ENCODE peak calls at places on chromosomes 13 and 19, in five cellular contexts. One of them, this sample, is unnamed.

GRCh38 chr13:59360108-59360507 is 803.6 kb downstream of the DIAPH3 start:
- DNase-seq in breast epithelium: no peak
- DNase-seq in neural crest cell: no peak
- DNase-seq in astrocyte of the spinal cord: no peak
- DNase-seq in heart left ventricle: no peak
- DNase-seq in this sample: no peak

GRCh38 chr19:35236638-35237400 is 8.3 kb upstream of the FAM187B start:
- DNase-seq in breast epithelium: no peak
- DNase-seq in neural crest cell: no peak
- DNase-seq in astrocyte of the spinal cord: no peak
- DNase-seq in heart left ventricle: no peak
- DNase-seq in this sample: no peak

GRCh38 chr13:94455414-94455813 is 24.1 kb downstream of the DCT start:
- DNase-seq in breast epithelium: no peak
- DNase-seq in neural crest cell: no peak
- DNase-seq in astrocyte of the spinal cord: no peak
- DNase-seq in heart left ventricle: no peak
- DNase-seq in this sample: no peak

GRCh38 chr19:39916236-39916635 is 18.2 kb downstream of the FCGBP start:
- DNase-seq in breast epithelium: no peak
- DNase-seq in neural crest cell: no peak
- DNase-seq in astrocyte of the spinal cord: no peak
- DNase-seq in heart left ventricle: no peak
- DNase-seq in this sample: no peak

GRCh38 chr19:1082928-1083816 is 12.0 kb downstream of the POLR2E start:
- DNase-seq in breast epithelium: no peak
- DNase-seq in neural crest cell: no peak
- DNase-seq in astrocyte of the spinal cord: no peak
- DNase-seq in heart left ventricle: no peak
- DNase-seq in this sample: no peak

GRCh38 chr13:32902898-32903297 is 113.3 kb upstream of the KL start:
- DNase-seq in breast epithelium: no peak
- DNase-seq in neural crest cell: no peak
- DNase-seq in astrocyte of the spinal cord: peak
- DNase-seq in heart left ventricle: peak
- DNase-seq in this sample: peak

GRCh38 chr19:39825093-39825463 is 8.9 kb downstream of the DYRK1B start:
- DNase-seq in breast epithelium: no peak
- DNase-seq in neural crest cell: no peak
- DNase-seq in astrocyte of the spinal cord: no peak
- DNase-seq in heart left ventricle: no peak
- DNase-seq in this sample: no peak

GRCh38 chr19:35879770-35880317 is 11.5 kb downstream of the APLP1 start:
- DNase-seq in breast epithelium: peak
- DNase-seq in neural crest cell: peak
- DNase-seq in astrocyte of the spinal cord: peak
- DNase-seq in heart left ventricle: peak
- DNase-seq in this sample: peak

GRCh38 chr19:44076325-44076724 is 4.4 kb downstream of the ZNF284 start:
- DNase-seq in breast epithelium: no peak
- DNase-seq in neural crest cell: no peak
- DNase-seq in astrocyte of the spinal cord: no peak
- DNase-seq in heart left ventricle: no peak
- DNase-seq in this sample: no peak

GRCh38 chr13:95117092-95117491 is 184.2 kb downstream of the ABCC4 start:
- DNase-seq in breast epithelium: no peak
- DNase-seq in neural crest cell: no peak
- DNase-seq in astrocyte of the spinal cord: no peak
- DNase-seq in heart left ventricle: no peak
- DNase-seq in this sample: no peak

GRCh38 chr19:48735031-48735615 is 5.3 kb downstream of the RASIP1 start:
- DNase-seq in breast epithelium: no peak
- DNase-seq in neural crest cell: peak
- DNase-seq in astrocyte of the spinal cord: peak
- DNase-seq in heart left ventricle: no peak
- DNase-seq in this sample: no peak

GRCh38 chr19:33175886-33176669 is 18.1 kb upstream of the LRP3 start:
- DNase-seq in breast epithelium: no peak
- DNase-seq in neural crest cell: no peak
- DNase-seq in astrocyte of the spinal cord: peak
- DNase-seq in heart left ventricle: no peak
- DNase-seq in this sample: peak

GRCh38 chr19:17883627-17884413 is 12.1 kb downstream of the SLC5A5 start:
- DNase-seq in breast epithelium: no peak
- DNase-seq in neural crest cell: no peak
- DNase-seq in astrocyte of the spinal cord: no peak
- DNase-seq in heart left ventricle: no peak
- DNase-seq in this sample: no peak

GRCh38 chr13:91904005-91904404 is 505.6 kb downstream of the GPC5 start:
- DNase-seq in breast epithelium: no peak
- DNase-seq in neural crest cell: no peak
- DNase-seq in astrocyte of the spinal cord: no peak
- DNase-seq in heart left ventricle: no peak
- DNase-seq in this sample: no peak

GRCh38 chr13:106569233-106570095 is 1.5 kb upstream of the ARGLU1 start:
- DNase-seq in breast epithelium: no peak
- DNase-seq in neural crest cell: no peak
- DNase-seq in astrocyte of the spinal cord: no peak
- DNase-seq in heart left ventricle: no peak
- DNase-seq in this sample: no peak

GRCh38 chr19:2260341-2260751 is 4.1 kb upstream of the JSRP1 start:
- DNase-seq in breast epithelium: no peak
- DNase-seq in neural crest cell: no peak
- DNase-seq in astrocyte of the spinal cord: no peak
- DNase-seq in heart left ventricle: no peak
- DNase-seq in this sample: no peak

GRCh38 chr19:48441360-48442050 is 4.3 kb upstream of the GRWD1 start:
- DNase-seq in breast epithelium: no peak
- DNase-seq in neural crest cell: no peak
- DNase-seq in astrocyte of the spinal cord: no peak
- DNase-seq in heart left ventricle: no peak
- DNase-seq in this sample: no peak

GRCh38 chr19:48962029-48962848 is 2.9 kb upstream of the FTL start:
- DNase-seq in breast epithelium: no peak
- DNase-seq in neural crest cell: no peak
- DNase-seq in astrocyte of the spinal cord: no peak
- DNase-seq in heart left ventricle: peak
- DNase-seq in this sample: peak

GRCh38 chr13:42930136-42930535 is 61.9 kb downstream of the EPSTI1 start:
- DNase-seq in breast epithelium: no peak
- DNase-seq in neural crest cell: no peak
- DNase-seq in astrocyte of the spinal cord: no peak
- DNase-seq in heart left ventricle: no peak
- DNase-seq in this sample: no peak

GRCh38 chr19:681638-682037 is 5.4 kb downstream of the FSTL3 start:
- DNase-seq in breast epithelium: no peak
- DNase-seq in neural crest cell: no peak
- DNase-seq in astrocyte of the spinal cord: no peak
- DNase-seq in heart left ventricle: no peak
- DNase-seq in this sample: no peak

GRCh38 chr13:60790620-60791019 is 393.6 kb downstream of the TDRD3 start:
- DNase-seq in breast epithelium: no peak
- DNase-seq in neural crest cell: no peak
- DNase-seq in astrocyte of the spinal cord: no peak
- DNase-seq in heart left ventricle: no peak
- DNase-seq in this sample: no peak

GRCh38 chr13:98918771-98919170 is 59.1 kb downstream of the DOCK9 start:
- DNase-seq in breast epithelium: no peak
- DNase-seq in neural crest cell: no peak
- DNase-seq in astrocyte of the spinal cord: no peak
- DNase-seq in heart left ventricle: no peak
- DNase-seq in this sample: no peak

GRCh38 chr13:65378943-65379519 is 1851.1 kb downstream of the PCDH9 start:
- DNase-seq in breast epithelium: no peak
- DNase-seq in neural crest cell: no peak
- DNase-seq in astrocyte of the spinal cord: peak
- DNase-seq in heart left ventricle: no peak
- DNase-seq in this sample: no peak

GRCh38 chr13:31908696-31909386 is 122.7 kb upstream of the FRY start:
- DNase-seq in breast epithelium: no peak
- DNase-seq in neural crest cell: no peak
- DNase-seq in astrocyte of the spinal cord: no peak
- DNase-seq in heart left ventricle: no peak
- DNase-seq in this sample: no peak

GRCh38 chr19:1851581-1852293 is 3.5 kb upstream of the REXO1 start:
- DNase-seq in breast epithelium: no peak
- DNase-seq in neural crest cell: no peak
- DNase-seq in astrocyte of the spinal cord: no peak
- DNase-seq in heart left ventricle: peak
- DNase-seq in this sample: no peak

GRCh38 chr13:74825170-74825948 is 656.6 kb downstream of the TBC1D4 start:
- DNase-seq in breast epithelium: no peak
- DNase-seq in neural crest cell: no peak
- DNase-seq in astrocyte of the spinal cord: peak
- DNase-seq in heart left ventricle: no peak
- DNase-seq in this sample: no peak

GRCh38 chr13:90884066-90884465 is 463.4 kb upstream of the MIR17HG start:
- DNase-seq in breast epithelium: no peak
- DNase-seq in neural crest cell: no peak
- DNase-seq in astrocyte of the spinal cord: no peak
- DNase-seq in heart left ventricle: no peak
- DNase-seq in this sample: no peak

DNA sequence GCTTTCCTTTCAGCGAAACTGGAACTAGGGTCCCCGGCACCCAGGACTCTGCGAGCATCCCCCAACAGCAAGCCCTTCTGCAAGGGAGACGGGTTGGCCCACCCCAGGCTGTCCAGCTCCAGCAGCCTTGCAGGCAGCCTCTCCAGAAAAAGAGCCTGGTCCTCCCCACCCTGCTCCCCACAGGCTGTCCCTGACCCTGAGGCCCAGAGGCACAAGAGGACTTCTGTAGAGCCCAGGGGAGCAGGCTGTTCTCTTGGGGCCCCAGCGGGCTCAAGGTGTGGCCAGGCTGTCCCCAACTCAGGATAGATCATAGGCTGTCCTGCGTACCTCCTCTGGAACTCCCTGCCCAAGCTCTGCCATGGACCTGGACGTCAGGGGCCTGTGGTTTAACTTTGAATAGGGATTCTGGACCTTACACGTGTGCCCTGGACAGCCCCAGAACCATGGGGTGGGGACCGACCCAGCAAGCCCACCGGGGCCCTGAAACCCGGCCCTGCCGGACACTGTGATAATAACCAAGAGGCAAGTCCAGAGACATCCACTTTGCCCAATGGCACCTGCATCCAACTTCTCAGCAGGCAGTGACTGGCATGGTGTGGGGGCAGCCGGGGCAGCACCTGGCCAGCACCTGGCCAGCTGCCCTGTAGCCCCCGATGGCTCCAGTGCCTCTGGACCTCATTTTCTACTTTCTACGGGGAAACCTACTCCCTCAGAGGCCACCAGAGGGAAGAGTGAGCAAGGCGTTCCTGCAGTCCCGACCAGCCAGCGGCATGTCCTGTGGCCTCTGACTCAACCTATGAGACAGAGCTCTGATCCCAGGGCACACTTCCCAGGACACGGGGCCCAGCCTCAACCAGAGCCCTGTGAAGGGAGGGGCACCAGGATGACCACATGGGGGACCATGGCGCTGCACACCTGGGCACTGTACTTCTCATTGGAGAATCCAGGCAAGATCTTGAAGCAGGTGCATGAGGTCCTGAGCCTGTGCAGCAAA is 50.9 kb upstream of the TPM4 start:
- DNase-seq in breast epithelium: peak
- DNase-seq in neural crest cell: no peak
- DNase-seq in astrocyte of the spinal cord: peak
- DNase-seq in heart left ventricle: no peak
- DNase-seq in this sample: no peak
- TF ChIP-seq CTCF in breast epithelium: peak
- TF ChIP-seq CTCF in neural crest cell: peak
- TF ChIP-seq CTCF in astrocyte of the spinal cord: peak
- TF ChIP-seq CTCF in heart left ventricle: peak
- TF ChIP-seq CTCF in this sample: no peak

DNA sequence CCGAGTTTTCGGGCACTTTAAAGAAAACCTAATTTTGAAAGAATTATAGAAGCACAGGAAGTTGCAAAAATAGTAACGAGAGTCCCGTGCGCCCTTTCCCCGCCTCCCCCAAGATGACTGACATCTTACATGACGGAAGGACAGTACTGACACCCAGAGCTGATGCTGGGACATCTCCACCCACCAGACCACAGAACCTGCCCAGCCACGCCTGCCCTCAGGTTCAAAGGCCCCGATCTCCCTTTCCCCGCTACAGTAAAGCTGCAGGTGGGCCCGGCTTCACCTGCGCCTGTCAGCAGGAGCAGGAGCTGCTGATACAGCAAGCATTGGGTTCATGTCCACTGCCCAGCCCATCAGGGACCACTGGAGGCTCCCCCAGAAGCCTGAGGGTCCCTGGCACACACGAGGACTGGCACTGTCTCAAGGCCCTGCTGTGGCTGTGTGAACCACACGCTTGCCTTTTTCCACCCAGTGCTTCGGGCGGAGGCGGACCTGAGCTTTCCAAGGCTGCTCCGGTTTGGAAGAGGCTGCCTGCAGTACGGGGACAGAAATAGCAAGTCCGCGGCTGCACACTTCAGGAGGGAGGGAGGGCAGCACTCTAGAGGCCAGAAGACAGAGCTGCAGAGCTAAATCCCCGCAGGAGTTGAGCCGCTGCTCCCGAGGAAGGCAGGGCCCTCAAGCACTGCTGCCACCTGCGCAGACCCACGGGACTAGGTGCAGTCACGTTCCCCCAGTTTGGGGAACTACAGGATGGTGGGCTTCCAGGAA is 8.7 kb downstream of the MAP2K2 start:
- DNase-seq in breast epithelium: no peak
- DNase-seq in neural crest cell: no peak
- DNase-seq in astrocyte of the spinal cord: no peak
- DNase-seq in heart left ventricle: no peak
- DNase-seq in this sample: no peak
- TF ChIP-seq CTCF in breast epithelium: no peak
- TF ChIP-seq CTCF in neural crest cell: no peak
- TF ChIP-seq CTCF in astrocyte of the spinal cord: no peak
- TF ChIP-seq CTCF in heart left ventricle: peak
- TF ChIP-seq CTCF in this sample: no peak

GRCh38 chr13:30255696-30256095 is 51.7 kb downstream of the KATNAL1 start:
- DNase-seq in breast epithelium: no peak
- DNase-seq in neural crest cell: no peak
- DNase-seq in astrocyte of the spinal cord: no peak
- DNase-seq in heart left ventricle: no peak
- DNase-seq in this sample: no peak
- TF ChIP-seq CTCF in breast epithelium: no peak
- TF ChIP-seq CTCF in neural crest cell: no peak
- TF ChIP-seq CTCF in astrocyte of the spinal cord: no peak
- TF ChIP-seq CTCF in heart left ventricle: peak
- TF ChIP-seq CTCF in this sample: peak

GRCh38 chr19:50720181-50720920 is 749 bp upstream of the SHANK1 start:
- DNase-seq in breast epithelium: no peak
- DNase-seq in neural crest cell: no peak
- DNase-seq in astrocyte of the spinal cord: no peak
- DNase-seq in heart left ventricle: no peak
- DNase-seq in this sample: no peak

GRCh38 chr19:50721441-50722137 is 1.6 kb upstream of the CLEC11A start:
- DNase-seq in breast epithelium: no peak
- DNase-seq in neural crest cell: no peak
- DNase-seq in astrocyte of the spinal cord: no peak
- DNase-seq in heart left ventricle: no peak
- DNase-seq in this sample: no peak

GRCh38 chr19:50719566-50719965 is at the start of gene SHANK1:
- DNase-seq in breast epithelium: no peak
- DNase-seq in neural crest cell: no peak
- DNase-seq in astrocyte of the spinal cord: no peak
- DNase-seq in heart left ventricle: no peak
- DNase-seq in this sample: peak

GRCh38 chr19:50722248-50723013 is 733 bp upstream of the CLEC11A start:
- DNase-seq in breast epithelium: no peak
- DNase-seq in neural crest cell: no peak
- DNase-seq in astrocyte of the spinal cord: no peak
- DNase-seq in heart left ventricle: no peak
- DNase-seq in this sample: no peak

GRCh38 chr19:50720921-50721291 is 1.3 kb upstream of the SHANK1 start:
- DNase-seq in breast epithelium: no peak
- DNase-seq in neural crest cell: no peak
- DNase-seq in astrocyte of the spinal cord: no peak
- DNase-seq in heart left ventricle: no peak
- DNase-seq in this sample: no peak
- TF ChIP-seq CTCF in breast epithelium: no peak
- TF ChIP-seq CTCF in neural crest cell: no peak
- TF ChIP-seq CTCF in astrocyte of the spinal cord: no peak
- TF ChIP-seq CTCF in heart left ventricle: no peak
- TF ChIP-seq CTCF in this sample: no peak

This sample was measured in ovary.